ENCODE peak calls at places on chromosome 20, in seven cellular contexts. G, J, B, C, W, L and M are unnamed samples.

GRCh38 chr20:35215066-35215956 is 11.2 kb upstream of the MMP24 start:
- DNase-seq in W (peak), C (no peak), L (no peak), J (peak), B (no peak), G (no peak), M (peak)

GRCh38 chr20:53328956-53329355 is 264.7 kb downstream of the ZNF217 start:
- DNase-seq in J (no peak), L (no peak), C (no peak), W (no peak), B (no peak), G (no peak), M (no peak)

GRCh38 chr20:50271674-50272412 is 81.2 kb downstream of the CEBPB start:
- DNase-seq in J (no peak), W (no peak), B (no peak), C (peak), L (no peak), G (no peak), M (no peak)

GRCh38 chr20:17965042-17965697 is 3.4 kb downstream of the SNX5 start:
- DNase-seq in G (no peak), W (no peak), J (no peak), B (peak), C (no peak), L (no peak), M (no peak)

GRCh38 chr20:57526067-57526884 is 1.3 kb upstream of the CTCFL start:
- DNase-seq in W (no peak), B (no peak), C (no peak), J (no peak), L (no peak), G (peak), M (no peak)

GRCh38 chr20:33255005-33255404 is 19.2 kb downstream of the BPIFA1 start:
- DNase-seq in L (no peak), G (no peak), W (no peak), B (no peak), J (no peak), C (no peak), M (no peak)

GRCh38 chr20:38791940-38792339 is 13.6 kb upstream of the PPP1R16B start:
- DNase-seq in B (no peak), J (no peak), C (no peak), G (no peak), L (no peak), W (no peak), M (no peak)

GRCh38 chr20:59648720-59649119 is 44.4 kb downstream of the PHACTR3 start:
- DNase-seq in J (no peak), G (no peak), B (no peak), L (no peak), C (no peak), W (no peak), M (no peak)

GRCh38 chr20:49594143-49594928 is 26.4 kb upstream of the PTGIS start:
- DNase-seq in G (no peak), W (peak), C (peak), J (peak), L (no peak), B (peak), M (peak)

GRCh38 chr20:58718729-58719128 is 26.1 kb downstream of the NPEPL1 start:
- DNase-seq in B (no peak), W (no peak), C (peak), J (no peak), G (no peak), L (no peak), M (no peak)

GRCh38 chr20:59174975-59175374 is 11.4 kb downstream of the ZNF831 start:
- DNase-seq in L (no peak), G (no peak), B (no peak), C (no peak), W (no peak), J (no peak), M (no peak)

GRCh38 chr20:19460386-19460785 is 247.9 kb downstream of the SLC24A3 start:
- DNase-seq in W (peak), J (peak), B (peak), L (no peak), G (no peak), C (no peak), M (no peak)

GRCh38 chr20:37902504-37903313 is at the start of gene VSTM2L:
- DNase-seq in B (peak), W (peak), L (peak), G (peak), J (peak), C (no peak), M (peak)

GRCh38 chr20:62638680-62639406 is 3.5 kb upstream of the SLCO4A1 start:
- DNase-seq in G (no peak), J (no peak), L (no peak), W (no peak), C (no peak), B (no peak), M (no peak)

GRCh38 chr20:33348136-33348937 is 53.0 kb downstream of the CDK5RAP1 start:
- DNase-seq in C (no peak), W (no peak), L (no peak), J (no peak), G (no peak), B (no peak), M (no peak)

GRCh38 chr20:11906626-11907480 is 10.8 kb upstream of the BTBD3 start:
- DNase-seq in L (no peak), B (no peak), W (no peak), C (no peak), J (no peak), G (no peak), M (peak)

GRCh38 chr20:4880051-4880450 is 121.3 kb downstream of the SLC23A2 start:
- DNase-seq in J (no peak), W (no peak), C (no peak), L (no peak), B (no peak), G (no peak), M (no peak)

GRCh38 chr20:9439806-9440205 is 74.6 kb upstream of the LAMP5 start:
- DNase-seq in L (no peak), G (no peak), B (no peak), C (no peak), J (no peak), W (no peak), M (peak)

GRCh38 chr20:48189177-48189576 is 403.9 kb upstream of the SULF2 start:
- DNase-seq in G (no peak), C (no peak), L (peak), W (peak), J (no peak), B (peak), M (peak)
- TF ChIP-seq CTCF in G (no peak), C (no peak), L (peak), W (peak), J (peak), B (peak), M (peak)

GRCh38 chr20:40258931-40259330 is 430.1 kb downstream of the MAFB start:
- DNase-seq in W (no peak), L (no peak), J (no peak), G (no peak), C (no peak), B (no peak), M (no peak)

GRCh38 chr20:40254023-40254772 is 434.8 kb downstream of the MAFB start:
- DNase-seq in W (peak), C (no peak), L (no peak), G (no peak), B (peak), J (no peak), M (no peak)

GRCh38 chr20:40251284-40251932 is 437.6 kb downstream of the MAFB start:
- DNase-seq in L (peak), G (peak), J (no peak), W (peak), B (peak), C (no peak), M (peak)

GRCh38 chr20:40257763-40258162 is 431.3 kb downstream of the MAFB start:
- DNase-seq in L (no peak), J (no peak), G (no peak), B (no peak), C (no peak), W (no peak), M (no peak)

DNA sequence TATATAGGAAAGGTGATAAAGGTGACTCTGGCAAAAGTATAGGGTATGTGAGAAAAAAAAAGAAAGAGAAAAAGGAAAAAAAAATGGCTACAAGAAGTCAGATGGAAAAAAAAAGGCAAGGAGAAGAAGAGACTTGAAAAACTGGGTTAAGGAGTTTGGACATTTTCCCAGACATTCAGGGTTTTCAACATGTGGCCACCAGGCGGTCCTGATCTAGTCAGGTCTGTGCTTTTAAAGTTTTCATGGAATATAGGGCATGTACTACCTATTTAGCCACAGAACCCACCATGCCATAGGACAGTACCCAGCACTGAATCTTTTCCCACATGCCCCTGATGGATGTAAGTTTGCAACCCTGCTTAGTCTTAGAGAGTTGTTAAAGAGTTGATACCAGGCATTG is 433.7 kb downstream of the MAFB start:
- DNase-seq in G (no peak), J (no peak), C (no peak), B (peak), W (peak), L (no peak), M (peak)
- TF ChIP-seq CTCF in G (peak), J (no peak), C (no peak), B (no peak), W (peak), L (no peak), M (peak)

GRCh38 chr20:51438136-51438535 is 104.4 kb downstream of the NFATC2 start:
- DNase-seq in W (no peak), J (no peak), C (no peak), B (no peak), G (no peak), L (no peak), M (no peak)
- TF ChIP-seq CTCF in W (no peak), J (no peak), C (no peak), B (no peak), G (no peak), L (no peak), M (no peak)

GRCh38 chr20:10478930-10479329 is 43.8 kb downstream of the SLX4IP start:
- DNase-seq in W (no peak), G (no peak), B (no peak), L (no peak), C (no peak), J (no peak), M (no peak)

GRCh38 chr20:10474606-10475184 is 39.6 kb downstream of the SLX4IP start:
- DNase-seq in J (no peak), L (no peak), B (peak), W (peak), C (peak), G (no peak), M (no peak)

GRCh38 chr20:10478205-10478604 is 43.1 kb downstream of the SLX4IP start:
- DNase-seq in C (no peak), G (no peak), J (no peak), W (no peak), B (no peak), L (peak), M (no peak)

GRCh38 chr20:10475225-10475624 is 40.1 kb downstream of the SLX4IP start:
- DNase-seq in J (no peak), W (no peak), L (no peak), B (no peak), G (no peak), C (no peak), M (no peak)

GRCh38 chr20:10476319-10476724 is 41.2 kb downstream of the SLX4IP start:
- DNase-seq in C (no peak), J (peak), L (peak), G (no peak), B (no peak), W (peak), M (no peak)
- TF ChIP-seq CTCF in C (no peak), J (no peak), L (peak), G (no peak), B (no peak), W (no peak), M (no peak)